ENCODE peak calls at places on chromosomes 1 and 21, in four cellular contexts. V is T-helper 2 cell, S is Ammon's horn, R is COR-L47. Y is an unnamed sample.

GRCh38 chr21:33071878-33072306 is 2.0 kb downstream of the OLIG1 start:
- DNase-seq in V (no peak), S (peak), R (no peak), Y (no peak)

GRCh38 chr1:173917149-173917548 is at the start of gene SERPINC1:
- DNase-seq in V (no peak), S (no peak), R (no peak), Y (no peak)

GRCh38 chr1:89804646-89805237 is 16.1 kb upstream of the LRRC8D start:
- DNase-seq in V (peak), S (peak), R (peak), Y (peak)

GRCh38 chr1:10195570-10195969 is 14.8 kb upstream of the KIF1B start:
- DNase-seq in V (no peak), S (no peak), R (no peak), Y (no peak)

GRCh38 chr1:7501259-7501560 is 269.9 kb upstream of the VAMP3 start:
- DNase-seq in V (no peak), S (peak), R (no peak), Y (no peak)

GRCh38 chr1:89035080-89035479 is 12.4 kb upstream of the GBP3 start:
- DNase-seq in V (no peak), S (no peak), R (no peak), Y (no peak)

GRCh38 chr1:38296047-38296446 is 249.5 kb upstream of the POU3F1 start:
- DNase-seq in V (no peak), S (no peak), R (peak), Y (no peak)

GRCh38 chr1:225911207-225912130 is 12.6 kb downstream of the PYCR2 start:
- DNase-seq in V (peak), S (no peak), R (no peak), Y (no peak)

GRCh38 chr1:229855999-229856650 is 210.9 kb upstream of the GALNT2 start:
- DNase-seq in V (no peak), S (peak), R (no peak), Y (peak)

GRCh38 chr1:168488153-168488552 is 55.6 kb downstream of the XCL2 start:
- DNase-seq in V (no peak), S (peak), R (no peak), Y (no peak)

GRCh38 chr1:208942394-208942793 is 641.1 kb upstream of the CAMK1G start:
- DNase-seq in V (no peak), S (no peak), R (no peak), Y (no peak)

GRCh38 chr1:81113688-81114087 is 687.0 kb upstream of the ADGRL2 start:
- DNase-seq in V (no peak), S (no peak), R (no peak), Y (no peak)

GRCh38 chr1:200837931-200838571 is 34.7 kb upstream of the GPR25 start:
- DNase-seq in V (no peak), S (no peak), R (no peak), Y (no peak)

GRCh38 chr1:24481098-24481497 is 21.5 kb upstream of the RCAN3 start:
- DNase-seq in V (peak), S (peak), R (no peak), Y (no peak)

GRCh38 chr21:33364830-33365229 is 38.4 kb upstream of the IFNGR2 start:
- DNase-seq in V (no peak), S (no peak), R (no peak), Y (no peak)

GRCh38 chr21:46154955-46155513 is 345 bp downstream of the FTCD start:
- DNase-seq in V (no peak), S (no peak), R (no peak), Y (no peak)

GRCh38 chr1:86380257-86380861 is 15.8 kb downstream of the ODF2L start:
- DNase-seq in V (no peak), S (peak), R (peak), Y (peak)

GRCh38 chr1:89890085-89890754 is 69.4 kb downstream of the LRRC8D start:
- DNase-seq in V (no peak), S (no peak), R (no peak), Y (no peak)

GRCh38 chr1:22259581-22260282 is 116.8 kb upstream of the WNT4 start:
- DNase-seq in V (no peak), S (no peak), R (peak), Y (no peak)

GRCh38 chr1:158124034-158124433 is 56.7 kb upstream of the CD1D start:
- DNase-seq in V (no peak), S (no peak), R (no peak), Y (no peak)

GRCh38 chr1:206136241-206136640 is 19.1 kb upstream of the AVPR1B start:
- DNase-seq in V (no peak), S (no peak), R (no peak), Y (no peak)

GRCh38 chr21:29072873-29073221 is 601 bp downstream of the CCT8 start:
- DNase-seq in V (no peak), S (no peak), R (no peak), Y (no peak)

GRCh38 chr1:67711850-67712202 is 26.8 kb downstream of the GADD45A start:
- DNase-seq in V (no peak), S (no peak), R (no peak), Y (no peak)

GRCh38 chr21:14383596-14384210 is 757 bp upstream of the HSPA13 start:
- DNase-seq in V (no peak), S (no peak), R (no peak), Y (no peak)

GRCh38 chr1:37515185-37516034 is 844 bp upstream of the MEAF6 start:
- DNase-seq in V (no peak), S (no peak), R (no peak), Y (no peak)

GRCh38 chr1:16017461-16018303 is at the start of gene HSPB7:
- DNase-seq in V (no peak), S (peak), R (no peak), Y (no peak)

GRCh38 chr1:6580588-6581270 is 935 bp downstream of the ZBTB48 start:
- DNase-seq in V (no peak), S (no peak), R (no peak), Y (no peak)

GRCh38 chr1:45300669-45300997 is 26.1 kb upstream of the HPDL start:
- DNase-seq in V (no peak), S (no peak), R (no peak), Y (no peak)

GRCh38 chr1:175922254-175922881 is 179.0 kb upstream of the TNR start:
- DNase-seq in V (no peak), S (no peak), R (no peak), Y (no peak)

GRCh38 chr1:172640146-172640545 is 18.8 kb upstream of the FASLG start:
- DNase-seq in V (no peak), S (no peak), R (no peak), Y (no peak)

GRCh38 chr1:966135-966602 is at the start of gene PLEKHN1:
- DNase-seq in V (no peak), S (no peak), R (no peak), Y (no peak)

GRCh38 chr1:145690587-145691558 is 16.3 kb downstream of the PDZK1 start:
- DNase-seq in V (no peak), S (no peak), R (no peak), Y (peak)

GRCh38 chr1:158289722-158290570 is at the start of gene CD1C:
- DNase-seq in V (no peak), S (no peak), R (no peak), Y (no peak)